ENCODE peak calls at places on chromosome 3, in nine cellular contexts. H is colonic mucosa; P is aorta; L is transverse colon; I is sigmoid colon; E is cardiac muscle cell; Z is mesenchymal stem cell; K is naive thymus-derived CD4-positive, alpha-beta T cell; Y is adrenal gland. F is an unnamed sample. For H3K4me1, the result is how much of the 10 kb centered on the place peaks cover.

GRCh38 chr3:100042577-100042981 is 71.7 kb downstream of the FILIP1L start:
- DNase-seq in Y (no peak), L (no peak), Z (peak), E (peak), I (no peak), H (no peak), K (no peak), P (no peak), F (no peak)

GRCh38 chr3:102159810-102160451 is 274.9 kb upstream of the ZPLD1 start:
- DNase-seq in I (no peak), Z (no peak), P (no peak), Y (no peak), E (no peak), L (no peak), H (no peak), K (no peak), F (no peak)

GRCh38 chr3:100033814-100034490 is 80.3 kb downstream of the FILIP1L start:
- DNase-seq in I (no peak), K (no peak), H (no peak), Z (peak), P (no peak), Y (no peak), E (peak), L (no peak), F (no peak)

GRCh38 chr3:45048244-45048643 is 22.1 kb downstream of the CLEC3B start:
- DNase-seq in Y (no peak), H (no peak), K (no peak), Z (no peak), I (no peak), E (no peak), P (no peak), L (no peak), F (no peak)

GRCh38 chr3:195897081-195897852 is 11.1 kb downstream of the TNK2 start:
- DNase-seq in L (no peak), E (peak), H (no peak), K (no peak), P (peak), Y (peak), I (peak), Z (peak), F (no peak)

GRCh38 chr3:100613721-100614390 is 4.5 kb downstream of the ADGRG7 start:
- DNase-seq in I (no peak), H (no peak), E (no peak), P (no peak), Z (no peak), L (no peak), K (no peak), Y (no peak), F (no peak)

GRCh38 chr3:74613566-74613965 is 893 bp downstream of the CNTN3 start:
- DNase-seq in I (no peak), L (peak), H (peak), Y (no peak), Z (no peak), E (no peak), P (no peak), K (no peak), F (no peak)

GRCh38 chr3:158794936-158795518 is 6.8 kb upstream of the MFSD1 start:
- DNase-seq in I (no peak), E (peak), L (no peak), Z (peak), Y (no peak), P (no peak), K (no peak), H (no peak), F (no peak)

GRCh38 chr3:119819806-119820205 is 37.9 kb downstream of the NR1I2 start:
- DNase-seq in E (no peak), Y (no peak), H (no peak), L (no peak), P (no peak), K (no peak), Z (peak), I (no peak), F (no peak)

GRCh38 chr3:169389925-169390253 is 273.6 kb downstream of the MECOM start:
- DNase-seq in Y (no peak), I (no peak), L (peak), H (peak), P (no peak), Z (no peak), K (no peak), E (no peak), F (no peak)

GRCh38 chr3:70064194-70064787 is 64.8 kb downstream of the SAMMSON start:
- DNase-seq in P (no peak), L (no peak), Z (peak), K (peak), E (peak), I (no peak), Y (peak), H (peak), F (no peak)

GRCh38 chr3:169931747-169932520 is 20.6 kb downstream of the SAMD7 start:
- DNase-seq in H (no peak), K (no peak), P (no peak), I (no peak), Y (no peak), Z (no peak), E (no peak), L (peak), F (no peak)

GRCh38 chr3:70550723-70551319 is 238.4 kb upstream of the MDFIC2 start:
- DNase-seq in K (peak), I (peak), H (peak), L (peak), P (peak), Y (peak), Z (peak), E (peak), F (peak)

GRCh38 chr3:111303760-111304159 is 232.1 kb downstream of the NECTIN3 start:
- DNase-seq in L (no peak), E (no peak), P (no peak), Y (no peak), I (no peak), H (no peak), Z (peak), K (no peak), F (no peak)

GRCh38 chr3:112372396-112372795 is 39.4 kb downstream of the CD200 start:
- DNase-seq in I (no peak), H (no peak), P (no peak), E (peak), Z (no peak), Y (no peak), K (no peak), L (no peak), F (no peak)

GRCh38 chr3:9020396-9020795 is 57.1 kb upstream of the RAD18 start:
- DNase-seq in K (no peak), Y (no peak), E (no peak), H (no peak), L (no peak), P (no peak), Z (no peak), I (no peak), F (no peak)

GRCh38 chr3:16741890-16742289 is 136.7 kb upstream of the DAZL start:
- DNase-seq in E (peak), Y (peak), Z (peak), L (no peak), H (no peak), P (no peak), I (no peak), K (no peak), F (peak)

GRCh38 chr3:72058493-72059081 is 273.6 kb upstream of the PROK2 start:
- DNase-seq in Z (no peak), Y (no peak), P (no peak), K (no peak), L (no peak), H (no peak), E (no peak), I (peak), F (peak)

GRCh38 chr3:78762121-78762520 is 1005.7 kb downstream of the ROBO1 start:
- DNase-seq in Z (no peak), L (no peak), I (no peak), K (no peak), H (no peak), Y (no peak), E (no peak), P (no peak), F (no peak)

GRCh38 chr3:82080792-82081191 is 319.3 kb upstream of the GBE1 start:
- DNase-seq in Y (no peak), K (no peak), P (no peak), I (no peak), Z (no peak), E (no peak), H (no peak), L (no peak), F (no peak)

GRCh38 chr3:114879059-114880031 is 267.7 kb downstream of the ZBTB20 start:
- DNase-seq in P (no peak), Y (peak), E (peak), L (no peak), K (no peak), H (no peak), I (no peak), Z (peak), F (no peak)

GRCh38 chr3:141875374-141875892 is 1.0 kb upstream of the ATP1B3 start:
- DNase-seq in H (peak), P (peak), E (peak), Y (peak), K (peak), I (peak), L (peak), Z (peak), F (peak)

GRCh38 chr3:112799946-112800345 is 46.7 kb downstream of the CD200R1L start:
- DNase-seq in Y (no peak), H (no peak), K (no peak), I (no peak), L (no peak), P (no peak), E (no peak), Z (no peak), F (no peak)

GRCh38 chr3:20511863-20512262 is 325.9 kb upstream of the SGO1 start:
- DNase-seq in E (peak), K (no peak), Y (peak), P (no peak), Z (peak), H (no peak), L (no peak), I (no peak), F (no peak)

GRCh38 chr3:180912304-180913226 is at the start of gene FXR1:
- DNase-seq in Z (peak), P (peak), Y (peak), E (peak), H (peak), K (peak), L (peak), I (peak), F (peak)

GRCh38 chr3:180923561-180923960 is 11.1 kb downstream of the FXR1 start:
- DNase-seq in P (no peak), Z (no peak), L (no peak), K (no peak), E (no peak), H (no peak), I (no peak), Y (no peak), F (no peak)

GRCh38 chr3:180922242-180922641 is 9.8 kb downstream of the FXR1 start:
- DNase-seq in H (no peak), Y (no peak), Z (no peak), E (no peak), I (no peak), P (no peak), L (no peak), K (no peak), F (no peak)

GRCh38 chr3:180913582-180914404 is 1.3 kb downstream of the FXR1 start:
- DNase-seq in E (peak), H (no peak), P (no peak), Y (no peak), Z (peak), L (no peak), K (no peak), I (no peak), F (no peak)

GRCh38 chr3:180918542-180918941 is 6.1 kb downstream of the FXR1 start:
- DNase-seq in Y (no peak), Z (no peak), I (no peak), L (no peak), H (no peak), E (no peak), P (no peak), K (no peak), F (no peak)
- H3K4me1 ChIP-seq in Y (half or more), Z (under half), I (under half), L (under half), H (under half), E (under half), P (under half), K (under half), F (half or more)

GRCh38 chr3:193897791-193898190 is 238.2 kb upstream of the HES1 start:
- DNase-seq in H (no peak), Z (no peak), P (no peak), E (no peak), K (no peak), L (no peak), I (no peak), Y (no peak), F (no peak)
- H3K4me1 ChIP-seq in H (under half), Z (under half), P (under half), E (under half), K (under half), L (under half), I (under half), Y (under half), F (under half)

GRCh38 chr3:152833089-152833488 is 1.8 kb upstream of the P2RY1 start:
- DNase-seq in K (no peak), E (no peak), P (no peak), L (no peak), I (no peak), Y (no peak), H (no peak), Z (no peak), F (no peak)

GRCh38 chr3:152835311-152836102 is 576 bp downstream of the P2RY1 start:
- DNase-seq in E (peak), K (no peak), Z (peak), Y (peak), H (peak), I (peak), L (peak), P (peak), F (peak)

GRCh38 chr3:152832046-152832445 is 2.9 kb upstream of the P2RY1 start:
- DNase-seq in H (no peak), E (no peak), L (no peak), Y (no peak), I (no peak), K (no peak), Z (no peak), P (no peak), F (no peak)

GRCh38 chr3:152836269-152836668 is 1.3 kb downstream of the P2RY1 start:
- DNase-seq in L (no peak), I (no peak), Y (no peak), P (no peak), K (no peak), H (peak), Z (no peak), E (no peak), F (no peak)

GRCh38 chr3:152834354-152835310 is at the start of gene P2RY1:
- DNase-seq in E (peak), I (peak), H (peak), Y (peak), K (no peak), P (peak), L (peak), Z (peak), F (peak)
- H3K4me1 ChIP-seq in E (under half), I (under half), H (under half), Y (under half), K (under half), P (under half), L (under half), Z (under half), F (half or more)

GRCh38 chr3:61807865-61808276 is 246.5 kb downstream of the PTPRG start:
- DNase-seq in P (no peak), H (no peak), L (no peak), Z (peak), K (no peak), E (peak), I (no peak), Y (no peak), F (no peak)

GRCh38 chr3:61805510-61806080 is 244.2 kb downstream of the PTPRG start:
- DNase-seq in I (no peak), P (no peak), Y (no peak), L (no peak), E (no peak), H (no peak), Z (no peak), K (no peak), F (no peak)

GRCh38 chr3:61806810-61807209 is 245.4 kb downstream of the PTPRG start:
- DNase-seq in P (no peak), L (no peak), H (no peak), Z (no peak), E (no peak), Y (no peak), K (no peak), I (no peak), F (no peak)

GRCh38 chr3:61802772-61803171 is 241.4 kb downstream of the PTPRG start:
- DNase-seq in H (no peak), Y (no peak), Z (no peak), L (no peak), E (no peak), I (no peak), P (no peak), K (no peak), F (no peak)

DNA sequence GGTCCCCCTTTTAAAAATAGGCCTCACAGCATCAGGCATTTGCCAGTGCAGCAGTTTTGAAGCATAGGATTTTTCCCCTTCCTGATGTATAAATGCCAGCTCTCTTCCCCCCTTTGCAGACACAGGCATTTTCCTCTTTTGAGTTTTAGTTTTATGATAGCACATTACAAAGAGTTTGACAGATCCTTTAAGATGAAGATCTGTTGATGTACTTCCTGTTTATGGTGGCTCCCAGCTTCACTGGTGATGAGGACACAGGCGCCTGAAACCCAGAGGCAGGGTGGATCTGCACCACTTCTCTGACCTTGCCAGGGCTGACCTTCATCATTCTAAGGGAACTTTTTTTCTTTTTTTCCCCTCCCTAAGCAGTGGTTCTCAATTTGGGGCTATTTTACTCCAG is 243.4 kb downstream of the PTPRG start:
- DNase-seq in K (no peak), Y (no peak), P (no peak), L (no peak), Z (no peak), E (no peak), H (no peak), I (no peak), F (no peak)
- H3K4me1 ChIP-seq in K (under half), Y (half or more), P (under half), L (under half), Z (under half), E (half or more), H (under half), I (half or more), F (half or more)

DNA sequence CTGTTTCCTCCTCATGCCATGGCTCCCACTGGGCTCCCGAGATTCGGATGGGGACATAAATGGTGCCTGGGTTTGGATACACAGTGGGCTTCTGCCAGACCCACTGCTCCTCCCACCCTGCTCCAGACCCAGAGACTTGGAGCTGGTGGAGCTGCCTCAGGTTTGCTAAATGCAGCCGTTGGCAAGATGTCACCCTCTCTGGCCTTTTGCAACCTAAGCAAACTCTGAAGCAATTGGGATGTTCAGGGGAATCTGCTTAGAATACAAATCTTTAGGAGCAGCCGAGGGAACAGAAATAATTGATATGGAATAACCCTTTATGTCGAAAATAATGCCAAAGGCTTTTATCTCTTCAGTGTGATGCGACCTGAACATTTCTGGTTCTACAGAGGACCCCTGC is 33.4 kb downstream of the PRICKLE2 start:
- DNase-seq in Z (no peak), K (no peak), P (no peak), L (no peak), H (no peak), E (no peak), I (no peak), Y (no peak), F (no peak)
- H3K4me1 ChIP-seq in Z (under half), K (under half), P (under half), L (under half), H (under half), E (under half), I (half or more), Y (under half), F (half or more)

GRCh38 chr3:150603888-150604319 is 783 bp downstream of the SELENOT start:
- DNase-seq in H (peak), E (no peak), L (no peak), P (no peak), I (no peak), Y (no peak), K (no peak), Z (no peak), F (no peak)
- H3K4me1 ChIP-seq in H (under half), E (under half), L (under half), P (under half), I (under half), Y (half or more), K (under half), Z (under half), F (half or more)

GRCh38 chr3:47282424-47283192 is at the start of the genes KIF9 and KLHL18:
- DNase-seq in H (peak), Y (peak), P (peak), K (peak), Z (peak), L (peak), E (peak), I (peak), F (peak)
- H3K4me1 ChIP-seq in H (under half), Y (under half), P (under half), K (under half), Z (under half), L (under half), E (under half), I (under half), F (under half)

GRCh38 chr3:172549144-172549543 is 25.9 kb upstream of the TNFSF10 start:
- DNase-seq in Z (peak), K (no peak), H (no peak), I (no peak), L (no peak), Y (no peak), P (no peak), E (peak), F (no peak)

GRCh38 chr3:172543884-172544283 is 20.7 kb upstream of the TNFSF10 start:
- DNase-seq in P (no peak), L (no peak), Y (no peak), E (no peak), I (no peak), K (no peak), Z (no peak), H (no peak), F (no peak)

GRCh38 chr3:172546628-172547214 is 23.5 kb upstream of the TNFSF10 start:
- DNase-seq in I (no peak), Y (no peak), K (no peak), P (no peak), L (no peak), E (no peak), H (no peak), Z (no peak), F (no peak)

GRCh38 chr3:172543419-172543818 is 20.2 kb upstream of the TNFSF10 start:
- DNase-seq in I (no peak), L (no peak), H (no peak), E (no peak), P (no peak), Z (no peak), Y (no peak), K (no peak), F (no peak)

GRCh38 chr3:172546105-172546504 is 22.9 kb upstream of the TNFSF10 start:
- DNase-seq in E (no peak), P (no peak), Y (no peak), Z (no peak), L (no peak), K (no peak), H (no peak), I (no peak), F (no peak)
- H3K4me1 ChIP-seq in E (under half), P (under half), Y (under half), Z (under half), L (under half), K (under half), H (under half), I (under half), F (under half)

DNA sequence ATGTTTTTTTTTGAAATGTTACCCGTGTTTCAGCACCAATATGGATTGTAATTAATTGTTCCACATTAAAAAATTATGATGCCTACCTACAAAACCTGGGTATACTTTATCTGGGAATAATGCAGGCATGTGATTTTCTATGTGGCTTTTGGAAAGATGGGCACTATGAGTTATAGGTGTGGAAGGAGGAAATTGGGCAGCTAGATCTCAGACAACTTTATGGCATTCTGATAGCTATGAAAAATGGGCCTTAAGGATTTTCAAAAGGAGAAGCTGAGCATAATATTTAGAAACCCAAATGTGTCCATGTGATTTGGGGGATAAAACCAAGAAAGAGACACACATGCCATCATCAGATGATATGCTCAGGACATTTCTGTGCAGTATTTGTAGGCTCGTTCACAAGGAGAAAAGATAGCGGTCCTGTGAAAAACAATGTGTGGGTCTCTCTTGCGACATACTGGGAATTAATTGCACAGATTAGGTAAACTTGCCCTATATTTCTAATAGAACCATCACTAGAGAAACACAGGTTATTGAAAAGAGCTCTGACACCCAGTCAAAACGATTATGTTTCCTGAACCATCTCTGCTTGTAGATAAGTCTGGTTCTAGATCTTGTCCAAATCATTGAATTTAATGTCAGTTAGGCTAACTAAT is 35.3 kb downstream of the ARPP21 start:
- DNase-seq in I (no peak), L (no peak), Z (no peak), P (no peak), E (peak), Y (no peak), K (no peak), H (no peak), F (no peak)
- H3K4me1 ChIP-seq in I (under half), L (under half), Z (under half), P (under half), E (under half), Y (under half), K (under half), H (under half), F (under half)